ENCODE peak calls at places on chromosome 4, in five cellular contexts. One of them, this sample, is unnamed.

GRCh38 chr4:150082241-150082640 is 4.0 kb downstream of the DCLK2 start:
- DNase-seq in MG63: no peak
- DNase-seq in stimulated activated CD4-positive, alpha-beta T cell treated with anti-CD3 and anti-CD28 coated beads, Interleukin-1b, Interleukin-23, amount 100 ng/mL, for 1 hour: no peak
- DNase-seq in anterior cingulate cortex: no peak
- DNase-seq in lower lobe of right lung: no peak
- DNase-seq in this sample: no peak

GRCh38 chr4:115484479-115484878 is 371.1 kb upstream of the NDST4 start:
- DNase-seq in anterior cingulate cortex: no peak
- DNase-seq in MG63: no peak
- DNase-seq in stimulated activated CD4-positive, alpha-beta T cell treated with anti-CD3 and anti-CD28 coated beads, Interleukin-1b, Interleukin-23, amount 100 ng/mL, for 1 hour: no peak
- DNase-seq in lower lobe of right lung: no peak
- DNase-seq in this sample: no peak

GRCh38 chr4:185872747-185873380 is 60.9 kb upstream of the SORBS2 start:
- DNase-seq in MG63: no peak
- DNase-seq in lower lobe of right lung: no peak
- DNase-seq in stimulated activated CD4-positive, alpha-beta T cell treated with anti-CD3 and anti-CD28 coated beads, Interleukin-1b, Interleukin-23, amount 100 ng/mL, for 1 hour: no peak
- DNase-seq in anterior cingulate cortex: no peak
- DNase-seq in this sample: no peak

GRCh38 chr4:123832173-123833026 is 435.8 kb downstream of the SPRY1 start:
- DNase-seq in stimulated activated CD4-positive, alpha-beta T cell treated with anti-CD3 and anti-CD28 coated beads, Interleukin-1b, Interleukin-23, amount 100 ng/mL, for 1 hour: no peak
- DNase-seq in anterior cingulate cortex: no peak
- DNase-seq in MG63: peak
- DNase-seq in lower lobe of right lung: no peak
- DNase-seq in this sample: no peak

GRCh38 chr4:175469519-175469918 is 342.5 kb downstream of the GPM6A start:
- DNase-seq in stimulated activated CD4-positive, alpha-beta T cell treated with anti-CD3 and anti-CD28 coated beads, Interleukin-1b, Interleukin-23, amount 100 ng/mL, for 1 hour: no peak
- DNase-seq in anterior cingulate cortex: no peak
- DNase-seq in lower lobe of right lung: no peak
- DNase-seq in MG63: peak
- DNase-seq in this sample: no peak

GRCh38 chr4:132001542-132001941 is 1147.6 kb upstream of the PCDH10 start:
- DNase-seq in anterior cingulate cortex: no peak
- DNase-seq in MG63: no peak
- DNase-seq in stimulated activated CD4-positive, alpha-beta T cell treated with anti-CD3 and anti-CD28 coated beads, Interleukin-1b, Interleukin-23, amount 100 ng/mL, for 1 hour: no peak
- DNase-seq in lower lobe of right lung: no peak
- DNase-seq in this sample: no peak

GRCh38 chr4:118112647-118113046 is 78.4 kb downstream of the NDST3 start:
- DNase-seq in MG63: no peak
- DNase-seq in lower lobe of right lung: no peak
- DNase-seq in anterior cingulate cortex: no peak
- DNase-seq in stimulated activated CD4-positive, alpha-beta T cell treated with anti-CD3 and anti-CD28 coated beads, Interleukin-1b, Interleukin-23, amount 100 ng/mL, for 1 hour: no peak
- DNase-seq in this sample: no peak

GRCh38 chr4:122762520-122762919 is 30.0 kb downstream of the BBS12 start:
- DNase-seq in anterior cingulate cortex: no peak
- DNase-seq in lower lobe of right lung: no peak
- DNase-seq in MG63: no peak
- DNase-seq in stimulated activated CD4-positive, alpha-beta T cell treated with anti-CD3 and anti-CD28 coated beads, Interleukin-1b, Interleukin-23, amount 100 ng/mL, for 1 hour: no peak
- DNase-seq in this sample: peak

GRCh38 chr4:125988464-125988863 is 673.7 kb downstream of the FAT4 start:
- DNase-seq in MG63: no peak
- DNase-seq in stimulated activated CD4-positive, alpha-beta T cell treated with anti-CD3 and anti-CD28 coated beads, Interleukin-1b, Interleukin-23, amount 100 ng/mL, for 1 hour: no peak
- DNase-seq in lower lobe of right lung: no peak
- DNase-seq in anterior cingulate cortex: no peak
- DNase-seq in this sample: no peak

GRCh38 chr4:140637836-140638235 is 69.1 kb upstream of the UCP1 start:
- DNase-seq in stimulated activated CD4-positive, alpha-beta T cell treated with anti-CD3 and anti-CD28 coated beads, Interleukin-1b, Interleukin-23, amount 100 ng/mL, for 1 hour: peak
- DNase-seq in lower lobe of right lung: no peak
- DNase-seq in MG63: no peak
- DNase-seq in anterior cingulate cortex: no peak
- DNase-seq in this sample: no peak

This sample was measured in immature natural killer cell.